ENCODE peak calls at places on chromosomes 3 and 15, in four cellular contexts. Q is HepG2, X is A549, P is SK-N-SH. L is an unnamed sample.

GRCh38 chr3:28099296-28099695 is 142.1 kb upstream of the CMC1 start:
- DNase-seq in Q (no peak), P (no peak), X (no peak), L (no peak)

GRCh38 chr15:73939138-73939537 is 12.9 kb downstream of the LOXL1 start:
- DNase-seq in P (no peak), X (no peak), Q (no peak), L (no peak)

GRCh38 chr15:78750566-78750965 is 60.7 kb downstream of the ADAMTS7 start:
- DNase-seq in Q (no peak), X (no peak), P (no peak), L (no peak)

GRCh38 chr3:112847692-112848091 is 1.0 kb upstream of the CD200R1L start:
- DNase-seq in Q (no peak), P (no peak), X (no peak), L (no peak)

GRCh38 chr3:152609891-152610290 is 225.0 kb upstream of the P2RY1 start:
- DNase-seq in Q (no peak), X (no peak), P (no peak), L (no peak)

GRCh38 chr15:80480171-80480811 is 76.1 kb downstream of the ARNT2 start:
- DNase-seq in Q (peak; percentile 15), X (no peak), P (no peak), L (no peak)

GRCh38 chr15:38860682-38861081 is 296.1 kb upstream of the RASGRP1 start:
- DNase-seq in P (no peak), Q (no peak), X (no peak), L (peak; percentile 33)

GRCh38 chr15:65184305-65184943 is 718 bp downstream of the CLPX start:
- DNase-seq in P (peak; percentile 70), Q (peak; percentile 64), X (peak; percentile 73), L (peak; percentile 57)

GRCh38 chr15:65355173-65355982 is 22.4 kb downstream of the IGDCC3 start:
- DNase-seq in Q (peak; percentile 29), P (peak; percentile 73), X (no peak), L (no peak)

GRCh38 chr3:168187233-168187632 is 91.5 kb upstream of the GOLIM4 start:
- DNase-seq in Q (peak; percentile 2), P (no peak), X (no peak), L (no peak)

GRCh38 chr15:61545763-61546162 is 316.7 kb upstream of the RORA start:
- DNase-seq in X (no peak), Q (no peak), P (no peak), L (no peak)

GRCh38 chr15:58477228-58477627 is 45.4 kb downstream of the LIPC start:
- DNase-seq in X (no peak), P (no peak), Q (no peak), L (no peak)

GRCh38 chr3:78511840-78512239 is 1256.0 kb downstream of the ROBO1 start:
- DNase-seq in X (no peak), Q (no peak), P (no peak), L (no peak)

GRCh38 chr3:78506038-78506437 is 1261.8 kb downstream of the ROBO1 start:
- DNase-seq in X (no peak), P (no peak), Q (no peak), L (no peak)

GRCh38 chr3:78507196-78507984 is 1260.4 kb downstream of the ROBO1 start:
- DNase-seq in X (no peak), Q (peak; percentile 73), P (no peak), L (no peak)

DNA sequence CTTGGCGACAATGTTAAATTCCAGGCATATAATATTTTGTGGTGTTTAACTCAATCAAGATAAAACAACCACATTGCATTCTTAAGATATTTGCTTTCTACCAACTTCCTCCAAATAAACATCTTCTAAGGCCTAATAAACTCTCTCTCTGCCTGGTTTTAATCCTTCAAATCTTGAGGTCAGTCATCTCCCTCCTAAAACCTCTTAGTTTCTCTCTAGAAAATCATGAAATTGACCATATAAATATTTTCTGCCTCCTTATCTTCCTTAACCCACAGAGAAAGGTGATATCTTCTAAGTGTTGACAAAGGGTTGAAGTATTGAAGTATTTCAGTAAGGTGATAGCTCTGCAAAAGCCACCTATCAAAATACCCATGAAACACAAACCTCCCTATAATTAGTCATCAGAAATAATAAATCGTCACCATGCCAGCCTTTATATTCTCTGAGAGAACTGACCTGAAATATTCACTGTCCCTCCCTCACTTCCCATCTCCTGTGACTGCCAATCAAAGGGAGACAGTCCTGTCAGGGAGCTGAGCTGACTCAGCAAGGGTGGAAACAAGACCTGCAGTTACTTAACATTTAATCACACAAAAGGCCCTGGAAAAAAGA is 1261.1 kb downstream of the ROBO1 start:
- DNase-seq in Q (no peak), P (no peak), X (no peak), L (no peak)
- TF ChIP-seq RAD21 in Q (no peak), P (no peak), X (no peak), L (no peak)

DNA sequence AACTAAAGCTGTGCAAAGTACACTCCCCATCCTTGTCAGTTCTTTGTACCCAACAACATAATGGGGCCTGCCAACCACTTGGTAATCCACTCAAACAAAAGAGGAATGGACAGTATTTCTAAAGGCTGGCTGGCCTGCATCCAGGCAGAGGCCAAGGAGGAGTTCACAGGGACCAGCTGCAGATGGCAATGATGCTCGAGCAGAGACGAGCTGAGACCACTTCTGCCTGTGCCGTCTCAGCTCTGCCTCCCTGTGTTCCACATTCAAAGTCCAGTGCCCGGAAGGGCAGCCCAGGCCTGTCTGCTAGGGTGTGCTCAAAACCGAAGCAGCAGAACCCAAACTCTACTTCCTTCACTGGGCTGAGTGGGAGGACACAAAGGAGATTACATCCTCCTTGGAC is 14.3 kb downstream of the CXCR6 start:
- DNase-seq in Q (no peak), P (no peak), X (no peak), L (no peak)
- TF ChIP-seq RAD21 in Q (no peak), P (no peak), X (no peak), L (no peak)

DNA sequence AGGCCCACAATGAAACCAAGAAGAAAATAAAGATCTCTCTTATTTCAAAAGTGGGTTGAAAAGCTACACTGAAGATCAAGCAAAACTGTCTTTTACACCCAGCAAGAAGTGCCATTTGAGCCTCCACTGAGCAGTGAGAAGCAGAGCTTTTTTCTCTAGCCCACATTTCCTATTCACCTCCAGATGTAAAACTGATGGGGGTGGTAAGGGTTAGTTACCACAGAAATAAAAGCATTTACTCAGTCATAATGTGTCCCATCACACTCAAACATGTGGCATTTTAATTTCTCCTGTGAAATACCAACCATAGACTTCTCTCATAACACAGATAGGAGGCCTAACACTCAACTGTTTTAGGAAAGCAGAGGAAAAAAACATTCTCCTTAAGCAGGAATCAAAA is 21.0 kb downstream of the IFT57 start:
- DNase-seq in Q (no peak), P (no peak), X (no peak), L (no peak)
- TF ChIP-seq RAD21 in Q (no peak), P (no peak), X (no peak), L (no peak)

GRCh38 chr3:13823186-13823585 is 56.7 kb downstream of the WNT7A start:
- DNase-seq in Q (no peak), X (no peak), P (no peak), L (no peak)

GRCh38 chr3:13822042-13822441 is 57.8 kb downstream of the WNT7A start:
- DNase-seq in Q (no peak), X (no peak), P (no peak), L (no peak)

GRCh38 chr3:13815088-13815683 is 64.7 kb downstream of the WNT7A start:
- DNase-seq in Q (no peak), P (no peak), X (no peak), L (no peak)

GRCh38 chr3:13821156-13821555 is 58.7 kb downstream of the WNT7A start:
- DNase-seq in Q (no peak), X (no peak), P (no peak), L (no peak)

DNA sequence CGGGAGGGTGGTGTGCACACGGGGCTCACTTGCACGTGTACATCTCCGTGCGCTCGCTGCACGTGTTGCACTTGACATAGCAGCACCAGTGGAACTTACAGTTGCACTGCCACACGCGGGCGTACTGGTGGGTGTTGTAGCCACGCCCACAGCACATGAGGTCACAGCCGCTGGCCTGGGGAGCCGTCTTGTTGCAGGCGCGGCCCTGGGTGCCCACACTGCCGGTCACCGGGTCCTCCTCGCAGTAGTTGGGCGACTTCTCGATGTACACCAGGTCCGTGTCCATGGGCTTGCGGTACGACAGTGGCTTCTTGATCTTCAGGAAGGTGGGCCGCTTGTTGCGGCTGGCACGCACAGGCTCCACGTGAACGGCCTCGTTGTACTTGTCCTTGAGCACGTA is 61.0 kb downstream of the WNT7A start:
- DNase-seq in P (no peak), Q (no peak), X (no peak), L (no peak)
- TF ChIP-seq RAD21 in P (no peak), Q (no peak), X (no peak), L (no peak)

GRCh38 chr3:172355836-172356235 is 92.4 kb downstream of the GHSR start:
- DNase-seq in Q (no peak), P (no peak), X (no peak), L (peak; percentile 98)
- TF ChIP-seq RAD21 in Q (no peak), P (no peak), X (no peak), L (no peak)

DNA sequence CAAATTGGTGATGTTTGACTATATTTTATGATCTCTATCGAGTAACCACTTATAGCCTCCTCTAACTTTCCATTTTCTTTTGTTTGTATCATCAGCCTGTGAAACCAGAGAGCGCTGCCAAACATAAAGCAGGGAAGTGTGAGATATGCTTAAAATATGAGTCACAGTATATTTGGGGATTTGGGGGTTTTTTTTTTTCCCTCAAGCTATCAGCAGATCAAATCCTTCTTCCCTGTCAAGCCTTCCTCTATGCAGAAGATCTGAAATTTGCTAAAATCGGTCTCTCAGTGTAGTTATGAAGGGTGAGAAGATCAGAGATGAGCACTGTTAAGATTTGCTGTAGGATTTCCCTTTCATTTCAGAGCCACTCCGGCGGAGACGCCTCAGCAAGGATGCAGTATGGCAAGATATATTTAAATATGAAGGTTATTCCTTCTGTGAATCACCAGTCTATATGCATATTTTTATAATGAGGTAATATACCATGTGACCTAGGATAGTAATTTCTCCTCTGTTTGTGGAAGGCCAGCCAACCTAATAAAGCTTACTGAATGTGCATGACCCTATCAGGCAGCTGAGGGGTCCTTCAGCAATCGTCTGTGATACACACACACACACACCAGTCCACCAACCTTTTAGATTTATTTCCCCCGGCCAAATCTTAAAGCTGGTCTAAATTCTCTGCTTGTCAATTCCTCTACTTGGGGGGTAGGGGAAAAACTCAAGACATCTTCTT is 474.1 kb downstream of the FOXP1 start:
- DNase-seq in X (no peak), P (no peak), Q (no peak), L (peak; percentile 90)
- TF ChIP-seq RAD21 in X (no peak), P (no peak), Q (no peak), L (peak; percentile 13)

GRCh38 chr3:43394071-43394501 is 107.7 kb downstream of the SNRK start:
- DNase-seq in P (no peak), Q (no peak), X (no peak), L (peak; percentile 44)
- TF ChIP-seq RAD21 in P (no peak), Q (no peak), X (no peak), L (no peak)

GRCh38 chr15:77066961-77067690 is 3.8 kb downstream of the TSPAN3 start:
- DNase-seq in P (no peak), X (no peak), Q (peak; percentile 58), L (peak; percentile 54)

GRCh38 chr15:77063249-77063648 is 7.7 kb downstream of the TSPAN3 start:
- DNase-seq in X (no peak), Q (no peak), P (no peak), L (no peak)

GRCh38 chr15:77067691-77068367 is 3.1 kb downstream of the TSPAN3 start:
- DNase-seq in Q (no peak), X (no peak), P (no peak), L (no peak)

GRCh38 chr15:77064118-77064517 is 6.8 kb downstream of the TSPAN3 start:
- DNase-seq in X (no peak), P (no peak), Q (no peak), L (no peak)

GRCh38 chr15:77064539-77065308 is 6.2 kb downstream of the TSPAN3 start:
- DNase-seq in P (no peak), X (no peak), Q (no peak), L (peak; percentile 65)
- TF ChIP-seq RAD21 in P (no peak), X (no peak), Q (no peak), L (no peak)